ENCODE peak calls at places on chromosomes 6 and 20, in five cellular contexts. One of them, this sample, is unnamed. For H3K9me3, the result is how much of the 10 kb centered on the place peaks cover.

GRCh38 chr6:68069921-68070709 is 565.0 kb upstream of the ADGRB3 start:
- DNase-seq in DND-41: no peak
- DNase-seq in transverse colon: no peak
- DNase-seq in GM12878: no peak
- DNase-seq in hepatocyte: no peak
- DNase-seq in this sample: no peak

GRCh38 chr6:100382767-100383195 is 81.9 kb downstream of the SIM1 start:
- DNase-seq in hepatocyte: no peak
- DNase-seq in transverse colon: no peak
- DNase-seq in GM12878: no peak
- DNase-seq in DND-41: no peak
- DNase-seq in this sample: no peak

GRCh38 chr20:45340951-45341350 is 7.3 kb downstream of the SDC4 start:
- DNase-seq in hepatocyte: peak
- DNase-seq in DND-41: no peak
- DNase-seq in transverse colon: no peak
- DNase-seq in GM12878: no peak
- DNase-seq in this sample: peak

GRCh38 chr6:7106752-7107577 is 796 bp upstream of the RREB1 start:
- DNase-seq in transverse colon: peak
- DNase-seq in DND-41: peak
- DNase-seq in hepatocyte: peak
- DNase-seq in GM12878: no peak
- DNase-seq in this sample: peak

GRCh38 chr20:58471161-58471834 is 43.9 kb downstream of the APCDD1L start:
- DNase-seq in hepatocyte: peak
- DNase-seq in DND-41: no peak
- DNase-seq in transverse colon: peak
- DNase-seq in GM12878: no peak
- DNase-seq in this sample: peak

GRCh38 chr20:7696311-7696710 is 243.9 kb downstream of the HAO1 start:
- DNase-seq in GM12878: no peak
- DNase-seq in transverse colon: no peak
- DNase-seq in DND-41: no peak
- DNase-seq in hepatocyte: no peak
- DNase-seq in this sample: no peak

GRCh38 chr6:168221000-168221399 is 98.6 kb downstream of the DACT2 start:
- DNase-seq in DND-41: peak
- DNase-seq in GM12878: no peak
- DNase-seq in transverse colon: no peak
- DNase-seq in hepatocyte: no peak
- DNase-seq in this sample: no peak

GRCh38 chr20:59063358-59064213 is 21.0 kb upstream of the PRELID3B start:
- DNase-seq in transverse colon: no peak
- DNase-seq in GM12878: no peak
- DNase-seq in hepatocyte: peak
- DNase-seq in DND-41: no peak
- DNase-seq in this sample: peak

GRCh38 chr20:49541733-49542513 is 26.0 kb downstream of the PTGIS start:
- DNase-seq in transverse colon: peak
- DNase-seq in GM12878: peak
- DNase-seq in DND-41: peak
- DNase-seq in hepatocyte: peak
- DNase-seq in this sample: peak

GRCh38 chr6:75693534-75693933 is 55.5 kb upstream of the MYO6 start:
- DNase-seq in DND-41: no peak
- DNase-seq in transverse colon: no peak
- DNase-seq in GM12878: no peak
- DNase-seq in hepatocyte: no peak
- DNase-seq in this sample: no peak

GRCh38 chr20:44211177-44212039 is 837 bp upstream of the OSER1 start:
- DNase-seq in hepatocyte: peak
- DNase-seq in GM12878: no peak
- DNase-seq in transverse colon: peak
- DNase-seq in DND-41: no peak
- DNase-seq in this sample: no peak

GRCh38 chr6:41162687-41163418 is at the start of gene TREM2:
- DNase-seq in DND-41: no peak
- DNase-seq in transverse colon: no peak
- DNase-seq in hepatocyte: no peak
- DNase-seq in GM12878: no peak
- DNase-seq in this sample: peak

GRCh38 chr20:62087227-62087626 is 21.5 kb upstream of the TAF4 start:
- DNase-seq in GM12878: no peak
- DNase-seq in DND-41: no peak
- DNase-seq in hepatocyte: no peak
- DNase-seq in transverse colon: no peak
- DNase-seq in this sample: no peak

GRCh38 chr6:27441001-27441400 is 31.9 kb downstream of the ZNF184 start:
- DNase-seq in GM12878: no peak
- DNase-seq in hepatocyte: no peak
- DNase-seq in transverse colon: no peak
- DNase-seq in DND-41: no peak
- DNase-seq in this sample: no peak

GRCh38 chr20:47411161-47411560 is 54.7 kb upstream of the ZMYND8 start:
- DNase-seq in hepatocyte: no peak
- DNase-seq in GM12878: no peak
- DNase-seq in DND-41: no peak
- DNase-seq in transverse colon: no peak
- DNase-seq in this sample: no peak

GRCh38 chr6:108222504-108222903 is 38.3 kb downstream of the SNX3 start:
- DNase-seq in DND-41: no peak
- DNase-seq in GM12878: no peak
- DNase-seq in hepatocyte: no peak
- DNase-seq in transverse colon: no peak
- DNase-seq in this sample: no peak

GRCh38 chr20:63319164-63320040 is 26.4 kb downstream of the COL20A1 start:
- DNase-seq in transverse colon: no peak
- DNase-seq in DND-41: no peak
- DNase-seq in hepatocyte: no peak
- DNase-seq in GM12878: no peak
- DNase-seq in this sample: no peak

GRCh38 chr6:21099338-21100314 is 493.9 kb upstream of the SOX4 start:
- DNase-seq in GM12878: peak
- DNase-seq in transverse colon: no peak
- DNase-seq in DND-41: no peak
- DNase-seq in hepatocyte: no peak
- DNase-seq in this sample: no peak

GRCh38 chr6:63799313-63799712 is 163.7 kb downstream of the PHF3 start:
- DNase-seq in transverse colon: no peak
- DNase-seq in hepatocyte: no peak
- DNase-seq in GM12878: no peak
- DNase-seq in DND-41: no peak
- DNase-seq in this sample: no peak

GRCh38 chr6:27592481-27593199 is 119.7 kb upstream of the ZNF184 start:
- DNase-seq in DND-41: no peak
- DNase-seq in hepatocyte: peak
- DNase-seq in transverse colon: no peak
- DNase-seq in GM12878: peak
- DNase-seq in this sample: peak

GRCh38 chr20:37911838-37912273 is 8.9 kb downstream of the VSTM2L start:
- DNase-seq in DND-41: peak
- DNase-seq in transverse colon: peak
- DNase-seq in hepatocyte: peak
- DNase-seq in GM12878: no peak
- DNase-seq in this sample: peak

GRCh38 chr6:130697661-130698535 is 129.3 kb upstream of the SMLR1 start:
- DNase-seq in transverse colon: peak
- DNase-seq in hepatocyte: peak
- DNase-seq in DND-41: peak
- DNase-seq in GM12878: peak
- DNase-seq in this sample: peak

GRCh38 chr20:10609726-10610125 is 64.1 kb downstream of the JAG1 start:
- DNase-seq in hepatocyte: no peak
- DNase-seq in GM12878: no peak
- DNase-seq in DND-41: no peak
- DNase-seq in transverse colon: no peak
- DNase-seq in this sample: no peak

GRCh38 chr6:148915889-148916288 is 169.1 kb downstream of the UST start:
- DNase-seq in transverse colon: no peak
- DNase-seq in hepatocyte: no peak
- DNase-seq in DND-41: no peak
- DNase-seq in GM12878: no peak
- DNase-seq in this sample: no peak

GRCh38 chr6:166678426-166678825 is 51.4 kb upstream of the RPS6KA2 start:
- DNase-seq in transverse colon: no peak
- DNase-seq in hepatocyte: peak
- DNase-seq in GM12878: no peak
- DNase-seq in DND-41: no peak
- DNase-seq in this sample: no peak

GRCh38 chr20:49149281-49150045 is 38.7 kb downstream of the STAU1 start:
- DNase-seq in hepatocyte: no peak
- DNase-seq in transverse colon: no peak
- DNase-seq in DND-41: no peak
- DNase-seq in GM12878: no peak
- DNase-seq in this sample: no peak

GRCh38 chr6:30615958-30616810 is 859 bp downstream of the PPP1R10 start:
- DNase-seq in GM12878: no peak
- DNase-seq in hepatocyte: peak
- DNase-seq in transverse colon: no peak
- DNase-seq in DND-41: peak
- DNase-seq in this sample: peak

GRCh38 chr20:32365560-32365959 is 7.4 kb downstream of the ASXL1 start:
- DNase-seq in hepatocyte: no peak
- DNase-seq in GM12878: no peak
- DNase-seq in DND-41: no peak
- DNase-seq in transverse colon: no peak
- DNase-seq in this sample: no peak

GRCh38 chr6:86832686-86833085 is 104.6 kb upstream of the HTR1E start:
- DNase-seq in GM12878: no peak
- DNase-seq in hepatocyte: no peak
- DNase-seq in DND-41: no peak
- DNase-seq in transverse colon: no peak
- DNase-seq in this sample: no peak

GRCh38 chr6:98827295-98828159 is 6.8 kb upstream of the POU3F2 start:
- DNase-seq in DND-41: no peak
- DNase-seq in hepatocyte: no peak
- DNase-seq in GM12878: no peak
- DNase-seq in transverse colon: no peak
- DNase-seq in this sample: no peak

GRCh38 chr20:58852559-58853271 is at the start of gene GNAS:
- DNase-seq in GM12878: no peak
- DNase-seq in DND-41: no peak
- DNase-seq in hepatocyte: peak
- DNase-seq in transverse colon: peak
- DNase-seq in this sample: peak

GRCh38 chr6:80105972-80106417 is 476 bp upstream of the BCKDHB start:
- DNase-seq in hepatocyte: no peak
- DNase-seq in transverse colon: no peak
- DNase-seq in GM12878: no peak
- DNase-seq in DND-41: no peak
- DNase-seq in this sample: no peak
- H3K27ac ChIP-seq in hepatocyte: peak
- H3K27ac ChIP-seq in transverse colon: peak
- H3K27ac ChIP-seq in GM12878: peak
- H3K27ac ChIP-seq in DND-41: peak
- H3K27ac ChIP-seq in this sample: peak

DNA sequence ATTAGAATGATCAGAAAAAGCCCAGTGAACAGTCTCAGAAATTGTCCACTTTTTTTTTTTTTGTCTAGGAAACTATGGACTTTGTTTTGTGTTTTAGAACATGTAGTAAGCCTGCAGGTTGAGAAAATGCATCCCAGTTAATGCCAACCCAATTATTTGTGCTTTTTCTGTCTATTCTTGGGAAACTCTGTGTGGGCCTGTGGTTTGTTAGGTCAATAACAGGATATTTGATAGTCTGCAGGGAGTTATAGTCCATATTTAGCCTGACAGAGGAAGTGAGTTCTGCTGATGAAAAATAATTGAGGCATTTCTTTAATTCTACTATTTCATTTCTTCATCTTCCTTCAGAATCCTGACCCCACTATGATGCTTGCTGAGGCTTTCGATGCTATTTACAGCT is 154.0 kb upstream of the LAMP5 start:
- DNase-seq in GM12878: no peak
- DNase-seq in transverse colon: no peak
- DNase-seq in hepatocyte: no peak
- DNase-seq in DND-41: no peak
- DNase-seq in this sample: no peak
- H3K9me3 ChIP-seq in GM12878: under half
- H3K9me3 ChIP-seq in transverse colon: under half
- H3K9me3 ChIP-seq in hepatocyte: under half
- H3K9me3 ChIP-seq in DND-41: under half
- H3K9me3 ChIP-seq in this sample: under half

DNA sequence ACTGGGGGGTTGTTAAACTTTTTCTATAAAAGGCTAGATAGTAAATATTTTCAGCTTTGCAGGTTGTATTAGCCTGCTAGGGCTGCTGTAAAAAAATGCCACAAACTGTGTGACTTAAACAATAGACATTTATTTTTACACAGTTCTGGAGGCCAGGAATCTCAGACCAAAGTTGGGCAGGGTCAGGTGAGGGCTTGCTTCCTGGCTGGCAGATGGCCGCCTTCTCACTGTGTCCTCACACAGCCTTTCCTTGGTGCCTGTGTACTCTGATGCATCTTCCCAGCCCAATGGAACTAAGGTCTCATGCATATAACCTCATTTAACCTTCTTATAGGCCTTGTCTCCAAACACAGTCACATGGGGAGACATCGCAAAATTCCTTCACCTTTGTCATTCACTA is 294.6 kb downstream of the PTPRT start:
- DNase-seq in GM12878: no peak
- DNase-seq in hepatocyte: no peak
- DNase-seq in transverse colon: no peak
- DNase-seq in DND-41: no peak
- DNase-seq in this sample: peak
- H3K4me3 ChIP-seq in GM12878: no peak
- H3K4me3 ChIP-seq in hepatocyte: no peak
- H3K4me3 ChIP-seq in transverse colon: no peak
- H3K4me3 ChIP-seq in DND-41: no peak
- H3K4me3 ChIP-seq in this sample: no peak

GRCh38 chr20:60294627-60295026 is 336.4 kb downstream of the CDH26 start:
- DNase-seq in hepatocyte: no peak
- DNase-seq in DND-41: peak
- DNase-seq in transverse colon: no peak
- DNase-seq in GM12878: no peak
- DNase-seq in this sample: no peak

GRCh38 chr20:60297649-60298048 is 339.4 kb downstream of the CDH26 start:
- DNase-seq in hepatocyte: no peak
- DNase-seq in GM12878: no peak
- DNase-seq in transverse colon: no peak
- DNase-seq in DND-41: no peak
- DNase-seq in this sample: no peak

GRCh38 chr20:60295214-60295613 is 337.0 kb downstream of the CDH26 start:
- DNase-seq in GM12878: no peak
- DNase-seq in transverse colon: no peak
- DNase-seq in hepatocyte: no peak
- DNase-seq in DND-41: no peak
- DNase-seq in this sample: no peak

DNA sequence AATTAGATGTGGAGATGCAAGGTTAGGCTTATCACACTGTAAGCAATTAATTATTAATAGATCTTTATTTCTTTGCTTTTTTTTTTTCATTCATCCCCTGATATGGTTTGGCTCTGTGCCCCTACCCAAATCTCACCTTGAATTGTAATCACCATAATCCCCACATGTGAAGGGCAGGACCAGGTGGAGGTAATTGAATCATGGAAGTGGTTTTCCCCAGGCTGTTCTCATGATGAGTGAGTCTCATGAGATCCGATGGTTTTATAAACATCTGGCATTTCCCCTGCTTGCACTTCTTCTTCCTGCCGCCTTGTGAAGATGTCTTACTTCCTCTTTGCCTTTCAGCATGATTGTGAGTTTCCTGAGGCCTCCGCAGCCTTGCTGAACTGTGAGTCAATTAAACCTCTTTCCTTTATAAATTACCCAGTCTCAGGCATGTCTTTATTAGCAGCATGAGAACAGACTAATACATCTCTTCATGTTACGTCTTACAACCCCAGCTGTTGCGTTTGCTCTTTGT is 333.8 kb downstream of the CDH26 start:
- DNase-seq in GM12878: no peak
- DNase-seq in DND-41: peak
- DNase-seq in transverse colon: no peak
- DNase-seq in hepatocyte: no peak
- DNase-seq in this sample: no peak
- H3K27ac ChIP-seq in GM12878: no peak
- H3K27ac ChIP-seq in DND-41: peak
- H3K27ac ChIP-seq in transverse colon: no peak
- H3K27ac ChIP-seq in hepatocyte: no peak
- H3K27ac ChIP-seq in this sample: no peak

This sample was measured in WERI-Rb-1.